ENCODE peak calls at places on chromosomes 13 and 19, in six cellular contexts. One of them, this sample, is unnamed.

GRCh38 chr13:44810067-44810840 is 179.0 kb downstream of the NUFIP1 start:
- DNase-seq in left lung: no peak
- DNase-seq in Peyer's patch: no peak
- DNase-seq in adrenal gland: peak; percentile 58
- DNase-seq in fibroblast of lung: peak; percentile 83
- DNase-seq in cardiac muscle cell: peak; percentile 34
- DNase-seq in this sample: no peak

GRCh38 chr13:58843071-58843470 is 1211.5 kb downstream of the PCDH17 start:
- DNase-seq in adrenal gland: no peak
- DNase-seq in cardiac muscle cell: no peak
- DNase-seq in left lung: no peak
- DNase-seq in fibroblast of lung: no peak
- DNase-seq in Peyer's patch: no peak
- DNase-seq in this sample: no peak

GRCh38 chr13:94061316-94061715 is 418.2 kb downstream of the DCT start:
- DNase-seq in cardiac muscle cell: no peak
- DNase-seq in fibroblast of lung: peak; percentile 82
- DNase-seq in left lung: no peak
- DNase-seq in adrenal gland: no peak
- DNase-seq in Peyer's patch: no peak
- DNase-seq in this sample: no peak

GRCh38 chr19:20359933-20360720 is 193.1 kb downstream of the ZNF486 start:
- DNase-seq in fibroblast of lung: no peak
- DNase-seq in Peyer's patch: no peak
- DNase-seq in left lung: no peak
- DNase-seq in cardiac muscle cell: peak; percentile 47
- DNase-seq in adrenal gland: no peak
- DNase-seq in this sample: no peak

GRCh38 chr13:51330741-51331140 is 8.8 kb upstream of the SERPINE3 start:
- DNase-seq in cardiac muscle cell: no peak
- DNase-seq in fibroblast of lung: peak; percentile 78
- DNase-seq in adrenal gland: no peak
- DNase-seq in left lung: no peak
- DNase-seq in Peyer's patch: no peak
- DNase-seq in this sample: no peak

GRCh38 chr19:44202470-44202869 is 9.9 kb upstream of the ZNF227 start:
- DNase-seq in cardiac muscle cell: no peak
- DNase-seq in fibroblast of lung: no peak
- DNase-seq in left lung: no peak
- DNase-seq in Peyer's patch: no peak
- DNase-seq in adrenal gland: no peak
- DNase-seq in this sample: no peak

GRCh38 chr13:39038569-39038898 is 278 bp downstream of the NHLRC3 start:
- DNase-seq in fibroblast of lung: no peak
- DNase-seq in cardiac muscle cell: no peak
- DNase-seq in Peyer's patch: peak; percentile 44
- DNase-seq in adrenal gland: peak; percentile 5
- DNase-seq in left lung: peak; percentile 81
- DNase-seq in this sample: no peak

GRCh38 chr19:2328401-2329161 is at the start of the genes LSM7 and SPPL2B:
- DNase-seq in left lung: peak; percentile 97
- DNase-seq in cardiac muscle cell: peak; percentile 93
- DNase-seq in fibroblast of lung: peak; percentile 77
- DNase-seq in Peyer's patch: peak; percentile 87
- DNase-seq in adrenal gland: peak; percentile 93
- DNase-seq in this sample: peak; percentile 90

GRCh38 chr19:19866599-19867248 is 1.0 kb downstream of the ZNF253 start:
- DNase-seq in fibroblast of lung: peak; percentile 1
- DNase-seq in left lung: no peak
- DNase-seq in adrenal gland: peak; percentile 27
- DNase-seq in Peyer's patch: peak; percentile 75
- DNase-seq in cardiac muscle cell: peak; percentile 73
- DNase-seq in this sample: no peak

GRCh38 chr13:97279913-97280312 is 57.8 kb downstream of the MBNL2 start:
- DNase-seq in cardiac muscle cell: no peak
- DNase-seq in Peyer's patch: no peak
- DNase-seq in fibroblast of lung: peak; percentile 94
- DNase-seq in adrenal gland: peak; percentile 38
- DNase-seq in left lung: no peak
- DNase-seq in this sample: no peak

GRCh38 chr13:77136902-77137420 is 110.0 kb upstream of the FBXL3 start:
- DNase-seq in Peyer's patch: no peak
- DNase-seq in fibroblast of lung: peak; percentile 96
- DNase-seq in cardiac muscle cell: no peak
- DNase-seq in adrenal gland: no peak
- DNase-seq in left lung: no peak
- DNase-seq in this sample: no peak

GRCh38 chr19:50331187-50332013 is 2.2 kb upstream of the KCNC3 start:
- DNase-seq in left lung: no peak
- DNase-seq in fibroblast of lung: no peak
- DNase-seq in adrenal gland: peak; percentile 10
- DNase-seq in Peyer's patch: no peak
- DNase-seq in cardiac muscle cell: no peak
- DNase-seq in this sample: no peak

GRCh38 chr19:46753420-46754155 is 7.3 kb upstream of the STRN4 start:
- DNase-seq in adrenal gland: peak; percentile 54
- DNase-seq in fibroblast of lung: no peak
- DNase-seq in left lung: peak; percentile 76
- DNase-seq in Peyer's patch: peak; percentile 67
- DNase-seq in cardiac muscle cell: peak; percentile 68
- DNase-seq in this sample: no peak

GRCh38 chr13:73598021-73598712 is 536.0 kb downstream of the KLF12 start:
- DNase-seq in adrenal gland: no peak
- DNase-seq in fibroblast of lung: peak; percentile 75
- DNase-seq in left lung: no peak
- DNase-seq in cardiac muscle cell: no peak
- DNase-seq in Peyer's patch: no peak
- DNase-seq in this sample: no peak

GRCh38 chr13:110538632-110539031 is 22.9 kb downstream of the RAB20 start:
- DNase-seq in left lung: no peak
- DNase-seq in adrenal gland: peak; percentile 58
- DNase-seq in fibroblast of lung: no peak
- DNase-seq in cardiac muscle cell: no peak
- DNase-seq in Peyer's patch: no peak
- DNase-seq in this sample: peak; percentile 63

GRCh38 chr19:47778089-47778953 is at the start of gene SELENOW:
- DNase-seq in left lung: peak; percentile 92
- DNase-seq in cardiac muscle cell: peak; percentile 88
- DNase-seq in fibroblast of lung: peak; percentile 71
- DNase-seq in Peyer's patch: peak; percentile 76
- DNase-seq in adrenal gland: peak; percentile 42
- DNase-seq in this sample: peak; percentile 80

GRCh38 chr13:19665427-19665859 is 32.0 kb downstream of the MPHOSPH8 start:
- DNase-seq in cardiac muscle cell: no peak
- DNase-seq in left lung: no peak
- DNase-seq in fibroblast of lung: no peak
- DNase-seq in adrenal gland: no peak
- DNase-seq in Peyer's patch: no peak
- DNase-seq in this sample: no peak

GRCh38 chr13:24269803-24270202 is 39.6 kb upstream of the C1QTNF9 start:
- DNase-seq in adrenal gland: no peak
- DNase-seq in cardiac muscle cell: no peak
- DNase-seq in left lung: no peak
- DNase-seq in Peyer's patch: no peak
- DNase-seq in fibroblast of lung: peak; percentile 13
- DNase-seq in this sample: no peak

GRCh38 chr13:35552172-35552844 is 75.8 kb upstream of the MAB21L1 start:
- DNase-seq in fibroblast of lung: peak; percentile 82
- DNase-seq in Peyer's patch: no peak
- DNase-seq in adrenal gland: no peak
- DNase-seq in left lung: no peak
- DNase-seq in cardiac muscle cell: no peak
- DNase-seq in this sample: no peak

GRCh38 chr13:40583738-40584137 is 82.7 kb downstream of the FOXO1 start:
- DNase-seq in cardiac muscle cell: no peak
- DNase-seq in Peyer's patch: no peak
- DNase-seq in left lung: no peak
- DNase-seq in fibroblast of lung: no peak
- DNase-seq in adrenal gland: no peak
- DNase-seq in this sample: no peak
- H3K4me1 ChIP-seq in cardiac muscle cell: peaks cover 13% of the 10 kb centered on the region
- H3K4me1 ChIP-seq in Peyer's patch: peaks cover 31% of the 10 kb centered on the region
- H3K4me1 ChIP-seq in left lung: peaks cover 19% of the 10 kb centered on the region
- H3K4me1 ChIP-seq in fibroblast of lung: no peaks in the 10 kb centered on the region
- H3K4me1 ChIP-seq in adrenal gland: peaks cover 48% of the 10 kb centered on the region
- H3K4me1 ChIP-seq in this sample: peaks cover 67% of the 10 kb centered on the region

DNA sequence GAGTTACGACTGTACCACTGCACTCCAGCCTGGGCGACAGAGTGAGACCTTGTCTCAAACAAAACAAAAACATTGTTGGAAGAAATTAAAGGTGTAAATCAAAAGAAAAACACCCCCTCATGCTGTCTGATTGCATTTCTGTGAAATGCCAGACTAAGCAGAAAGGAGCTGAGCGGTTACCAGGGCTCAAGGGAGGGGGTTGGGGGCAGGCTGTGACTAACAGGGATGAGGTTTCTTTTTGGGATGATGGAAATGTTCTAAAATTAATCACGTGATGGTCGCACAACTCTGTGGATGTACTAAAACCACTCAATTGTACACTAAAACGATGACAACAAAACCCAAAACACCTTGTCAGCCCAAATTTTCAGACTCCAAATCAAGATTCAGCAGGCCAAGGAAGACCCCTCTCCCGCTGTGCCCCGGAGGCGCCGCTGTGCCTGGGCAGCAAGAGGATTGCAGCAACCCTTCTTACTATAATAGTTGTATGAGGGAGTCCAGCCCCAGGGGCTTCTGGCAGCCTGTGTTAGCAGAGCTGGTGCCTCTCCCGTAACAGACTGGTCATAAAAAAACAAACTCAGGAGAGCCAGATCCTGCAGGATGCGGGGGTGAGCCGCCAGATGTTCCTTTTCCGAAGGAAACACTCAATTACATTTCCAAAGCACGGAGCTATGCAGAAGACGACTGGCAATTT is 20.9 kb downstream of the CAPS start:
- DNase-seq in cardiac muscle cell: no peak
- DNase-seq in left lung: peak; percentile 65
- DNase-seq in Peyer's patch: no peak
- DNase-seq in fibroblast of lung: peak; percentile 47
- DNase-seq in adrenal gland: no peak
- DNase-seq in this sample: no peak
- H3K4me3 ChIP-seq in cardiac muscle cell: no peak overlapping the region
- H3K4me3 ChIP-seq in left lung: no peak overlapping the region
- H3K4me3 ChIP-seq in Peyer's patch: no peak overlapping the region
- H3K4me3 ChIP-seq in fibroblast of lung: peak overlapping the region; percentile 13
- H3K4me3 ChIP-seq in adrenal gland: no peak overlapping the region
- H3K4me3 ChIP-seq in this sample: no peak overlapping the region

DNA sequence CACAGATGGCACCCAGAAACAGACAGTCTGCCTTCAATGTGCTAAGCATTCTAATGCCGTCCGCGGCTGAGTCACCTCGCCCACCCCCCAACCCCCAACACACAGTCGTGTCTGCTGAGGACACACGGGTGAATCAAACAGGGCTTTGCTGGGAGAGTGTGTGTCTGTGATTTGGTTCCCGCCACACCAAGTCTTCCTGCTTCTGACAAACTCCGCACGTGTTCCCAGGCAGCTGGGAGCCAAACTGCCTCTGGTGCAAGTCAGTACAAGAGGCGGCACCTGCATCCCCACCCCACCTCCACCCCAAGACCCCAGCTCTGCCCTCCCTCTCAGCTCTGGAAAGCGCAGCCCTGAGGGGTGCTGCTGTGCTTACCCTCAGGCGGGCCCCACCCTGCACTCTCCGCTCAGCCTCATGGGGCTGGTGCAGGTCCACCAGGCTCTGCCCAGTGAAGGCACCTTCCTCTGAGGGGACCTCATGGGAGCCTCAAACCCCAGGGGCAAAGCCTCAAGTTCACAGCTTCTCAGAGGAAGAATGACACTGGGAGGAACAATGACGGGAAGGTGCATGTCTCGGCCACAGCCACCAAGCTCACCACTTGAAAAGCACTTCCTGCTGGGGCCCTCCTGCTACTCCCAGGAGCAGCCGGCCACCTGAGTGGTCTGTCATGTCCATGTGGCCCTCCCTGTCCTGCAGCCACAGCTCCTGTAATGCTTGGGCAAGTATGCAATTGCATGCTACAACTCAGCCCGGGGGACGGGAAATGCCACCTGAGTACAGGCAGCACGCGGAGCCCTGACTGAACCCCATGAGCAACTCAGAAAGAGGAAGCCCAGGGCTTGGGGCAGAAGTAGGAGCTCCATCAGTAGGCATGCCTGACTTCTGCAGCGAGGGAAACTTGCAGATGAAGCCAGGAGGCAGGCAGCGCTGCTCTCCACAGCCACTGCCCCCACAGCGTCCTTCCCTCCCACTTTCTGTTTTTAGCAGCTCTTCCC is 15.1 kb upstream of the SLC35E1 start:
- DNase-seq in fibroblast of lung: peak; percentile 71
- DNase-seq in left lung: peak; percentile 84
- DNase-seq in Peyer's patch: peak; percentile 92
- DNase-seq in cardiac muscle cell: peak; percentile 63
- DNase-seq in adrenal gland: no peak
- DNase-seq in this sample: no peak
- H3K4me1 ChIP-seq in fibroblast of lung: peaks cover 10% of the 10 kb centered on the region
- H3K4me1 ChIP-seq in left lung: peaks cover 38% of the 10 kb centered on the region
- H3K4me1 ChIP-seq in Peyer's patch: peaks cover 83% of the 10 kb centered on the region
- H3K4me1 ChIP-seq in cardiac muscle cell: peaks cover 77% of the 10 kb centered on the region
- H3K4me1 ChIP-seq in adrenal gland: peaks cover 88% of the 10 kb centered on the region
- H3K4me1 ChIP-seq in this sample: peaks cover 80% of the 10 kb centered on the region

GRCh38 chr19:38434549-38435051 is 1.1 kb downstream of the RYR1 start:
- DNase-seq in adrenal gland: peak; percentile 36
- DNase-seq in Peyer's patch: no peak
- DNase-seq in cardiac muscle cell: peak; percentile 85
- DNase-seq in left lung: peak; percentile 68
- DNase-seq in fibroblast of lung: no peak
- DNase-seq in this sample: no peak

GRCh38 chr19:38437295-38437694 is 3.8 kb downstream of the RYR1 start:
- DNase-seq in left lung: no peak
- DNase-seq in cardiac muscle cell: no peak
- DNase-seq in adrenal gland: no peak
- DNase-seq in fibroblast of lung: no peak
- DNase-seq in Peyer's patch: no peak
- DNase-seq in this sample: no peak

GRCh38 chr19:38430931-38431330 is 2.6 kb upstream of the RYR1 start:
- DNase-seq in Peyer's patch: no peak
- DNase-seq in fibroblast of lung: no peak
- DNase-seq in cardiac muscle cell: no peak
- DNase-seq in left lung: no peak
- DNase-seq in adrenal gland: no peak
- DNase-seq in this sample: no peak

GRCh38 chr19:38429811-38430156 is 3.7 kb upstream of the RYR1 start:
- DNase-seq in Peyer's patch: no peak
- DNase-seq in left lung: no peak
- DNase-seq in adrenal gland: no peak
- DNase-seq in fibroblast of lung: no peak
- DNase-seq in cardiac muscle cell: no peak
- DNase-seq in this sample: no peak

GRCh38 chr19:38433268-38433733 is at the start of gene RYR1:
- DNase-seq in cardiac muscle cell: peak; percentile 87
- DNase-seq in left lung: peak; percentile 94
- DNase-seq in Peyer's patch: peak; percentile 48
- DNase-seq in adrenal gland: peak; percentile 59
- DNase-seq in fibroblast of lung: peak; percentile 6
- DNase-seq in this sample: peak; percentile 63
- H3K4me3 ChIP-seq in cardiac muscle cell: peak within 1 kb of the TSS; percentile 20
- H3K4me3 ChIP-seq in left lung: no peak within 1 kb of the TSS
- H3K4me3 ChIP-seq in Peyer's patch: peak within 1 kb of the TSS; percentile 18
- H3K4me3 ChIP-seq in adrenal gland: no peak within 1 kb of the TSS
- H3K4me3 ChIP-seq in fibroblast of lung: no peak within 1 kb of the TSS
- H3K4me3 ChIP-seq in this sample: no peak within 1 kb of the TSS